ENCODE peak calls at places on chromosomes 7 and 10, in seven cellular contexts. One of them, this sample, is unnamed.

GRCh38 chr7:19023477-19023876 is 94.0 kb downstream of the TWIST1 start:
- DNase-seq in AG09319: no peak
- DNase-seq in NCI-H1417: no peak
- DNase-seq in CD8-positive, alpha-beta T cell: no peak
- DNase-seq in heart left ventricle: no peak
- DNase-seq in GM20000: no peak
- DNase-seq in Calu3: no peak
- DNase-seq in this sample: no peak

GRCh38 chr10:24456319-24456718 is 247.4 kb downstream of the KIAA1217 start:
- DNase-seq in GM20000: no peak
- DNase-seq in heart left ventricle: no peak
- DNase-seq in AG09319: no peak
- DNase-seq in CD8-positive, alpha-beta T cell: no peak
- DNase-seq in NCI-H1417: no peak
- DNase-seq in Calu3: no peak
- DNase-seq in this sample: no peak

GRCh38 chr7:25179325-25179724 is 49.0 kb downstream of the NPVF start:
- DNase-seq in Calu3: no peak
- DNase-seq in NCI-H1417: no peak
- DNase-seq in CD8-positive, alpha-beta T cell: no peak
- DNase-seq in GM20000: peak; percentile 18
- DNase-seq in AG09319: no peak
- DNase-seq in heart left ventricle: no peak
- DNase-seq in this sample: no peak

GRCh38 chr7:33854178-33854577 is 51.2 kb upstream of the BMPER start:
- DNase-seq in NCI-H1417: no peak
- DNase-seq in heart left ventricle: no peak
- DNase-seq in CD8-positive, alpha-beta T cell: no peak
- DNase-seq in AG09319: no peak
- DNase-seq in GM20000: no peak
- DNase-seq in Calu3: no peak
- DNase-seq in this sample: no peak

GRCh38 chr10:102196893-102197292 is 29.2 kb upstream of the ELOVL3 start:
- DNase-seq in CD8-positive, alpha-beta T cell: no peak
- DNase-seq in Calu3: no peak
- DNase-seq in AG09319: no peak
- DNase-seq in NCI-H1417: no peak
- DNase-seq in GM20000: peak; percentile 46
- DNase-seq in heart left ventricle: no peak
- DNase-seq in this sample: no peak

GRCh38 chr10:61900829-61901783 is at the start of gene ARID5B:
- DNase-seq in heart left ventricle: no peak
- DNase-seq in NCI-H1417: peak; percentile 66
- DNase-seq in Calu3: peak; percentile 67
- DNase-seq in AG09319: no peak
- DNase-seq in GM20000: peak; percentile 69
- DNase-seq in CD8-positive, alpha-beta T cell: peak; percentile 55
- DNase-seq in this sample: peak; percentile 48

GRCh38 chr7:142104550-142105527 is 6.7 kb upstream of the MGAM2 start:
- DNase-seq in Calu3: peak; percentile 50
- DNase-seq in heart left ventricle: no peak
- DNase-seq in GM20000: no peak
- DNase-seq in CD8-positive, alpha-beta T cell: no peak
- DNase-seq in NCI-H1417: no peak
- DNase-seq in AG09319: no peak
- DNase-seq in this sample: no peak

GRCh38 chr10:14382022-14382421 is 51.3 kb upstream of the FRMD4A start:
- DNase-seq in GM20000: peak; percentile 15
- DNase-seq in CD8-positive, alpha-beta T cell: peak; percentile 56
- DNase-seq in heart left ventricle: no peak
- DNase-seq in NCI-H1417: no peak
- DNase-seq in AG09319: no peak
- DNase-seq in Calu3: peak; percentile 22
- DNase-seq in this sample: no peak

GRCh38 chr7:81457858-81458522 is 311.9 kb downstream of the HGF start:
- DNase-seq in NCI-H1417: no peak
- DNase-seq in heart left ventricle: no peak
- DNase-seq in CD8-positive, alpha-beta T cell: no peak
- DNase-seq in Calu3: no peak
- DNase-seq in GM20000: no peak
- DNase-seq in AG09319: no peak
- DNase-seq in this sample: no peak

GRCh38 chr10:33706191-33706590 is 371.7 kb upstream of the NRP1 start:
- DNase-seq in heart left ventricle: peak; percentile 77
- DNase-seq in NCI-H1417: no peak
- DNase-seq in GM20000: no peak
- DNase-seq in Calu3: no peak
- DNase-seq in CD8-positive, alpha-beta T cell: no peak
- DNase-seq in AG09319: peak; percentile 72
- DNase-seq in this sample: no peak

GRCh38 chr7:371779-372545 is 82.0 kb downstream of the FOXL3 start:
- DNase-seq in Calu3: no peak
- DNase-seq in heart left ventricle: peak; percentile 17
- DNase-seq in AG09319: no peak
- DNase-seq in NCI-H1417: no peak
- DNase-seq in GM20000: no peak
- DNase-seq in CD8-positive, alpha-beta T cell: no peak
- DNase-seq in this sample: no peak

GRCh38 chr10:97263971-97264370 is 28.5 kb downstream of the ARHGAP19 start:
- DNase-seq in heart left ventricle: no peak
- DNase-seq in AG09319: no peak
- DNase-seq in Calu3: no peak
- DNase-seq in NCI-H1417: no peak
- DNase-seq in GM20000: no peak
- DNase-seq in CD8-positive, alpha-beta T cell: no peak
- DNase-seq in this sample: no peak

GRCh38 chr10:97211229-97211628 is 25.5 kb upstream of the SLIT1 start:
- DNase-seq in CD8-positive, alpha-beta T cell: no peak
- DNase-seq in Calu3: no peak
- DNase-seq in GM20000: no peak
- DNase-seq in NCI-H1417: no peak
- DNase-seq in heart left ventricle: no peak
- DNase-seq in AG09319: no peak
- DNase-seq in this sample: no peak

GRCh38 chr10:102682441-102682840 is 31.8 kb downstream of the ARL3 start:
- DNase-seq in Calu3: no peak
- DNase-seq in GM20000: no peak
- DNase-seq in CD8-positive, alpha-beta T cell: peak; percentile 42
- DNase-seq in NCI-H1417: no peak
- DNase-seq in AG09319: no peak
- DNase-seq in heart left ventricle: no peak
- DNase-seq in this sample: no peak

GRCh38 chr7:156527458-156527890 is 113.1 kb upstream of the RNF32 start:
- DNase-seq in Calu3: peak; percentile 5
- DNase-seq in CD8-positive, alpha-beta T cell: no peak
- DNase-seq in NCI-H1417: no peak
- DNase-seq in heart left ventricle: no peak
- DNase-seq in AG09319: no peak
- DNase-seq in GM20000: no peak
- DNase-seq in this sample: no peak

GRCh38 chr7:95871078-95871848 is 98.9 kb downstream of the DYNC1I1 start:
- DNase-seq in heart left ventricle: no peak
- DNase-seq in NCI-H1417: peak; percentile 64
- DNase-seq in CD8-positive, alpha-beta T cell: no peak
- DNase-seq in Calu3: peak; percentile 24
- DNase-seq in AG09319: no peak
- DNase-seq in GM20000: peak; percentile 43
- DNase-seq in this sample: no peak

GRCh38 chr10:93334901-93335312 is 147.2 kb downstream of the MYOF start:
- DNase-seq in GM20000: no peak
- DNase-seq in heart left ventricle: no peak
- DNase-seq in Calu3: peak; percentile 26
- DNase-seq in AG09319: peak; percentile 18
- DNase-seq in CD8-positive, alpha-beta T cell: no peak
- DNase-seq in NCI-H1417: no peak
- DNase-seq in this sample: no peak

GRCh38 chr7:114931656-114932011 is 9.7 kb downstream of the MDFIC start:
- DNase-seq in AG09319: no peak
- DNase-seq in CD8-positive, alpha-beta T cell: peak; percentile 28
- DNase-seq in NCI-H1417: no peak
- DNase-seq in GM20000: no peak
- DNase-seq in Calu3: no peak
- DNase-seq in heart left ventricle: no peak
- DNase-seq in this sample: peak; percentile 57

GRCh38 chr7:48628950-48629349 is 295.4 kb upstream of the CDC14C start:
- DNase-seq in AG09319: no peak
- DNase-seq in Calu3: no peak
- DNase-seq in NCI-H1417: no peak
- DNase-seq in GM20000: no peak
- DNase-seq in CD8-positive, alpha-beta T cell: no peak
- DNase-seq in heart left ventricle: no peak
- DNase-seq in this sample: no peak

GRCh38 chr10:107647462-107647861 is 483.0 kb upstream of the SORCS1 start:
- DNase-seq in AG09319: no peak
- DNase-seq in heart left ventricle: no peak
- DNase-seq in CD8-positive, alpha-beta T cell: no peak
- DNase-seq in GM20000: peak; percentile 10
- DNase-seq in NCI-H1417: no peak
- DNase-seq in Calu3: no peak
- DNase-seq in this sample: no peak

GRCh38 chr7:108497082-108497725 is 28.7 kb downstream of the PNPLA8 start:
- DNase-seq in Calu3: peak; percentile 38
- DNase-seq in AG09319: peak; percentile 16
- DNase-seq in heart left ventricle: no peak
- DNase-seq in GM20000: peak; percentile 44
- DNase-seq in NCI-H1417: peak; percentile 54
- DNase-seq in CD8-positive, alpha-beta T cell: peak; percentile 37
- DNase-seq in this sample: peak; percentile 71

GRCh38 chr10:124677291-124677690 is 66.9 kb downstream of the FAM53B start:
- DNase-seq in AG09319: no peak
- DNase-seq in GM20000: no peak
- DNase-seq in CD8-positive, alpha-beta T cell: no peak
- DNase-seq in Calu3: no peak
- DNase-seq in NCI-H1417: no peak
- DNase-seq in heart left ventricle: peak; percentile 71
- DNase-seq in this sample: no peak

GRCh38 chr7:64849250-64849923 is 53.7 kb upstream of the ZNF273 start:
- DNase-seq in CD8-positive, alpha-beta T cell: no peak
- DNase-seq in GM20000: no peak
- DNase-seq in NCI-H1417: peak; percentile 20
- DNase-seq in AG09319: no peak
- DNase-seq in heart left ventricle: peak; percentile 37
- DNase-seq in Calu3: no peak
- DNase-seq in this sample: no peak

GRCh38 chr10:95332666-95333249 is 42.0 kb upstream of the PDLIM1 start:
- DNase-seq in AG09319: no peak
- DNase-seq in CD8-positive, alpha-beta T cell: no peak
- DNase-seq in Calu3: no peak
- DNase-seq in heart left ventricle: no peak
- DNase-seq in GM20000: no peak
- DNase-seq in NCI-H1417: no peak
- DNase-seq in this sample: no peak

GRCh38 chr7:141416691-141417268 is 134.4 kb upstream of the AGK start:
- DNase-seq in GM20000: no peak
- DNase-seq in NCI-H1417: no peak
- DNase-seq in heart left ventricle: no peak
- DNase-seq in CD8-positive, alpha-beta T cell: no peak
- DNase-seq in Calu3: no peak
- DNase-seq in AG09319: no peak
- DNase-seq in this sample: no peak

GRCh38 chr7:34900891-34901493 is 136.3 kb downstream of the DPY19L1 start:
- DNase-seq in heart left ventricle: peak; percentile 71
- DNase-seq in GM20000: peak; percentile 47
- DNase-seq in CD8-positive, alpha-beta T cell: no peak
- DNase-seq in AG09319: no peak
- DNase-seq in Calu3: no peak
- DNase-seq in NCI-H1417: no peak
- DNase-seq in this sample: no peak

GRCh38 chr10:46544989-46545791 is 11.3 kb downstream of the GPRIN2 start:
- DNase-seq in Calu3: peak; percentile 70
- DNase-seq in heart left ventricle: peak; percentile 25
- DNase-seq in GM20000: peak; percentile 72
- DNase-seq in NCI-H1417: no peak
- DNase-seq in AG09319: no peak
- DNase-seq in CD8-positive, alpha-beta T cell: no peak
- DNase-seq in this sample: no peak

GRCh38 chr7:22728416-22729029 is 1.5 kb downstream of the IL6 start:
- DNase-seq in AG09319: no peak
- DNase-seq in GM20000: no peak
- DNase-seq in CD8-positive, alpha-beta T cell: no peak
- DNase-seq in Calu3: peak; percentile 51
- DNase-seq in heart left ventricle: no peak
- DNase-seq in NCI-H1417: peak; percentile 12
- DNase-seq in this sample: no peak